ENCODE peak calls at places on chromosomes 2 and 18, in nine cellular contexts. D, P, H, S, W, T, V, G and B are unnamed samples.

GRCh38 chr2:8786463-8786862 is 51.0 kb downstream of the KIDINS220 start:
- DNase-seq in G (no peak), H (no peak), W (no peak), P (no peak), S (no peak), T (no peak), V (no peak), D (no peak), B (no peak)

GRCh38 chr2:62071760-62072680 is 123.9 kb upstream of the B3GNT2 start:
- DNase-seq in G (no peak), P (no peak), V (no peak), W (no peak), T (no peak), H (no peak), S (no peak), D (no peak), B (no peak)

GRCh38 chr2:100606740-100607343 is 44.0 kb downstream of the PDCL3 start:
- DNase-seq in T (no peak), V (peak), W (peak), P (no peak), G (no peak), S (peak), H (no peak), D (peak), B (peak)

GRCh38 chr2:18645315-18645714 is 55.9 kb upstream of the NT5C1B start:
- DNase-seq in T (no peak), S (peak), D (no peak), H (no peak), G (no peak), P (no peak), W (no peak), V (no peak), B (no peak)

GRCh38 chr18:43571078-43571689 is 293.9 kb upstream of the SYT4 start:
- DNase-seq in P (peak), D (peak), H (peak), V (no peak), T (no peak), W (peak), G (no peak), S (peak), B (no peak)

GRCh38 chr2:126945118-126945517 is 46.4 kb downstream of the TEX51 start:
- DNase-seq in H (no peak), T (no peak), V (no peak), G (no peak), W (no peak), P (no peak), S (no peak), D (no peak), B (no peak)

GRCh38 chr2:239727182-239727775 is 297.9 kb downstream of the NDUFA10 start:
- DNase-seq in V (no peak), H (no peak), T (no peak), P (no peak), S (no peak), W (no peak), D (no peak), G (no peak), B (peak)

GRCh38 chr18:52341617-52342381 is 1.8 kb downstream of the DCC start:
- DNase-seq in H (no peak), S (no peak), T (no peak), D (no peak), W (peak), V (no peak), G (no peak), P (no peak), B (no peak)

GRCh38 chr2:102235491-102235890 is 48.7 kb downstream of the IL1RL2 start:
- DNase-seq in V (peak), S (peak), P (no peak), W (no peak), H (no peak), D (peak), G (no peak), T (no peak), B (no peak)

GRCh38 chr2:100011272-100011711 is 131.1 kb downstream of the AFF3 start:
- DNase-seq in D (no peak), P (peak), V (peak), H (peak), W (peak), G (no peak), T (no peak), S (peak), B (no peak)

GRCh38 chr18:52936931-52937330 is 596.9 kb downstream of the DCC start:
- DNase-seq in D (no peak), V (peak), T (no peak), P (no peak), S (no peak), W (peak), G (no peak), H (no peak), B (no peak)

GRCh38 chr2:229974271-229974670 is 52.0 kb downstream of the FBXO36 start:
- DNase-seq in S (peak), T (no peak), V (peak), P (peak), D (no peak), W (peak), H (peak), G (peak), B (no peak)

GRCh38 chr2:199916980-199917379 is 5.9 kb downstream of the C2orf69 start:
- DNase-seq in T (no peak), G (no peak), H (no peak), W (no peak), P (no peak), D (no peak), V (no peak), S (no peak), B (no peak)

GRCh38 chr2:204340511-204340910 is 204.8 kb upstream of the PARD3B start:
- DNase-seq in T (no peak), W (peak), S (peak), V (no peak), D (no peak), H (no peak), G (no peak), P (no peak), B (no peak)

GRCh38 chr18:50161806-50162205 is 33.1 kb downstream of the MYO5B start:
- DNase-seq in D (peak), H (no peak), G (no peak), S (no peak), T (no peak), W (no peak), V (no peak), P (no peak), B (no peak)

GRCh38 chr2:176795823-176796222 is 416.8 kb upstream of the HNRNPA3 start:
- DNase-seq in S (no peak), V (no peak), H (no peak), G (no peak), P (no peak), T (no peak), W (no peak), D (no peak), B (no peak)

GRCh38 chr2:171703574-171704347 is 16.5 kb downstream of the DYNC1I2 start:
- DNase-seq in H (no peak), G (no peak), P (no peak), S (peak), D (no peak), T (no peak), V (no peak), W (peak), B (no peak)

GRCh38 chr2:55403177-55403998 is 16.3 kb downstream of the CCDC88A start:
- DNase-seq in H (no peak), D (no peak), P (no peak), V (no peak), T (no peak), W (no peak), S (no peak), G (no peak), B (no peak)

GRCh38 chr2:73984203-73984921 is at the start of gene TET3:
- DNase-seq in D (peak), G (no peak), V (no peak), W (no peak), H (no peak), S (peak), T (peak), P (no peak), B (no peak)

GRCh38 chr2:217893440-217893839 is 109.4 kb downstream of the TNS1 start:
- DNase-seq in S (no peak), W (no peak), V (no peak), P (no peak), T (no peak), H (no peak), G (no peak), D (no peak), B (no peak)

GRCh38 chr2:27723372-27724144 is 48.0 kb upstream of the MRPL33 start:
- DNase-seq in G (peak), S (peak), H (no peak), P (peak), W (peak), T (no peak), D (peak), V (peak), B (no peak)

GRCh38 chr18:48024009-48024512 is 93.6 kb upstream of the SMAD2 start:
- DNase-seq in T (no peak), S (no peak), V (no peak), W (no peak), P (no peak), H (no peak), D (no peak), G (no peak), B (no peak)

GRCh38 chr2:120109186-120110061 is 96.5 kb downstream of the EPB41L5 start:
- DNase-seq in S (peak), P (no peak), W (peak), G (no peak), V (peak), T (no peak), D (no peak), H (no peak), B (no peak)

GRCh38 chr2:106990307-106990706 is 104.3 kb upstream of the ST6GAL2 start:
- DNase-seq in D (no peak), W (peak), T (no peak), V (no peak), P (peak), H (peak), G (no peak), S (peak), B (no peak)

GRCh38 chr18:48024891-48025660 is 94.6 kb upstream of the SMAD2 start:
- DNase-seq in T (no peak), H (no peak), P (no peak), S (no peak), G (no peak), W (no peak), V (no peak), D (no peak), B (no peak)

GRCh38 chr18:62717850-62718229 is 2.5 kb downstream of the PHLPP1 start:
- DNase-seq in W (peak), H (no peak), T (no peak), P (no peak), S (peak), G (no peak), V (no peak), D (no peak), B (no peak)

GRCh38 chr2:219418570-219419189 is 503 bp downstream of the DES start:
- DNase-seq in W (no peak), H (no peak), S (no peak), T (no peak), D (no peak), G (no peak), V (no peak), P (no peak), B (no peak)

GRCh38 chr2:172098650-172099471 is 3.8 kb downstream of the DLX2 start:
- DNase-seq in S (peak), D (peak), T (no peak), G (no peak), P (no peak), H (no peak), V (peak), W (no peak), B (no peak)

GRCh38 chr2:4981802-4982409 is 710.3 kb upstream of the SOX11 start:
- DNase-seq in G (no peak), P (no peak), D (no peak), T (no peak), S (no peak), H (no peak), V (no peak), W (no peak), B (no peak)

GRCh38 chr2:62501059-62501458 is 4.9 kb downstream of the TMEM17 start:
- DNase-seq in V (no peak), G (no peak), W (no peak), P (no peak), S (no peak), T (no peak), D (no peak), H (no peak), B (no peak)

GRCh38 chr2:65380243-65380642 is 52.2 kb downstream of the SPRED2 start:
- DNase-seq in H (no peak), W (no peak), G (no peak), T (no peak), V (no peak), P (no peak), S (no peak), D (no peak), B (no peak)